ENCODE peak calls at places on chromosomes 2 and 18, in five cellular contexts. Z, E, P, M and I are unnamed samples.

GRCh38 chr2:138787053-138787666 is 7.0 kb upstream of the NXPH2 start:
- DNase-seq in Z (peak), P (no peak), M (peak), E (no peak), I (peak)

GRCh38 chr2:241540766-241541561 is 17.6 kb upstream of the BOK start:
- DNase-seq in Z (peak), M (peak), P (no peak), E (peak), I (no peak)

GRCh38 chr2:64143154-64144056 is 815 bp downstream of the PELI1 start:
- DNase-seq in P (no peak), E (no peak), Z (peak), M (peak), I (peak)

GRCh38 chr2:39497077-39497867 is 60.2 kb upstream of the MAP4K3 start:
- DNase-seq in E (no peak), M (no peak), Z (no peak), P (no peak), I (no peak)

GRCh38 chr2:222592176-222592575 is 63.7 kb downstream of the FARSB start:
- DNase-seq in P (no peak), Z (no peak), M (no peak), E (no peak), I (no peak)

GRCh38 chr18:58989184-58989759 is 124.6 kb downstream of the ZNF532 start:
- DNase-seq in E (no peak), Z (no peak), M (no peak), P (no peak), I (no peak)

GRCh38 chr18:22871809-22872525 is 61.2 kb upstream of the RBBP8 start:
- DNase-seq in M (peak), Z (peak), P (no peak), E (no peak), I (no peak)

GRCh38 chr2:166831930-166832329 is 56.4 kb upstream of the XIRP2 start:
- DNase-seq in P (no peak), E (no peak), M (no peak), Z (no peak), I (no peak)

GRCh38 chr2:180553094-180553715 is 427.2 kb upstream of the UBE2E3 start:
- DNase-seq in P (no peak), M (no peak), Z (no peak), E (no peak), I (no peak)

GRCh38 chr2:202682274-202682673 is 47.5 kb downstream of the FAM117B start:
- DNase-seq in M (no peak), P (no peak), E (no peak), Z (no peak), I (no peak)

GRCh38 chr2:239223330-239224248 is 177.2 kb downstream of the HDAC4 start:
- DNase-seq in E (no peak), Z (peak), M (no peak), P (peak), I (no peak)

GRCh38 chr2:172380436-172381274 is 46.7 kb upstream of the ITGA6 start:
- DNase-seq in Z (no peak), E (no peak), M (no peak), P (peak), I (no peak)

GRCh38 chr2:74188018-74188601 is 9.4 kb upstream of the MOB1A start:
- DNase-seq in Z (no peak), E (no peak), M (peak), P (peak), I (peak)

GRCh38 chr18:61901334-61901986 is 8.7 kb upstream of the RNF152 start:
- DNase-seq in M (peak), E (no peak), Z (peak), P (no peak), I (no peak)

GRCh38 chr2:57126410-57126809 is 920.2 kb upstream of the VRK2 start:
- DNase-seq in P (no peak), Z (no peak), E (no peak), M (no peak), I (no peak)

GRCh38 chr2:151619337-151619989 is 114.8 kb downstream of the NEB start:
- DNase-seq in M (peak), P (no peak), E (no peak), Z (no peak), I (no peak)

GRCh38 chr2:30230479-30230854 is 867 bp upstream of the LBH start:
- DNase-seq in M (no peak), P (no peak), E (no peak), Z (no peak), I (no peak)

GRCh38 chr2:206085742-206086445 is at the start of gene INO80D:
- DNase-seq in M (peak), P (peak), Z (peak), E (peak), I (peak)